ENCODE peak calls at places on chromosomes 13 and 19, in five cellular contexts. S is COR-L47, E is posterior cingulate gyrus, H is glutamatergic neuron, T is amniotic stem cell. G is an unnamed sample.

GRCh38 chr19:52191951-52192350 is 2.1 kb downstream of the PPP2R1A start:
- DNase-seq in T (no peak), S (no peak), E (no peak), H (no peak), G (no peak)

GRCh38 chr19:50361290-50362029 is 4.0 kb downstream of the NAPSA start:
- DNase-seq in E (no peak), S (no peak), H (no peak), T (no peak), G (no peak)

GRCh38 chr13:20192470-20193141 is at the start of gene GJB2:
- DNase-seq in S (peak; percentile 10), T (no peak), E (no peak), H (no peak), G (no peak)

GRCh38 chr19:581399-582111 is 8.1 kb upstream of the HCN2 start:
- DNase-seq in S (no peak), T (no peak), H (no peak), E (peak; percentile 19), G (no peak)

GRCh38 chr19:1489463-1489971 is 633 bp downstream of the PCSK4 start:
- DNase-seq in T (no peak), E (no peak), S (no peak), H (peak; percentile 25), G (no peak)

GRCh38 chr19:43777163-43777700 is 3.5 kb downstream of the KCNN4 start:
- DNase-seq in E (no peak), S (peak; percentile 83), T (no peak), H (no peak), G (no peak)

GRCh38 chr13:80339841-80340642 is 884 bp downstream of the SPRY2 start:
- DNase-seq in H (peak; percentile 64), S (peak; percentile 28), E (peak; percentile 34), T (no peak), G (peak; percentile 26)

GRCh38 chr13:44904982-44905381 is 84.3 kb downstream of the NUFIP1 start:
- DNase-seq in S (peak; percentile 51), H (no peak), E (no peak), T (peak; percentile 62), G (no peak)

GRCh38 chr13:45943965-45944364 is 92.4 kb upstream of the SIAH3 start:
- DNase-seq in H (no peak), E (no peak), S (no peak), T (no peak), G (no peak)

G was measured in activated B cell treated with CpG ODN at 0.5 μM for 24 hours.